ENCODE peak calls at places on chromosomes 13 and 19, in five cellular contexts. G is IMR-90, Z is AG09319, X is left lung, Y is endothelial cell. R is an unnamed sample.

GRCh38 chr13:91017669-91018053 is 329.8 kb upstream of the MIR17HG start:
- DNase-seq in G (no peak), Z (no peak), X (peak), Y (no peak), R (no peak)

GRCh38 chr13:21175656-21176194 is 627 bp downstream of the SKA3 start:
- DNase-seq in G (peak), Z (no peak), X (no peak), Y (no peak), R (no peak)

GRCh38 chr13:94188173-94188869 is 291.2 kb downstream of the DCT start:
- DNase-seq in G (no peak), Z (no peak), X (no peak), Y (no peak), R (no peak)

GRCh38 chr19:33047422-33047821 is 17.3 kb downstream of the RHPN2 start:
- DNase-seq in G (no peak), Z (no peak), X (peak), Y (no peak), R (no peak)

GRCh38 chr13:75489502-75490263 is 7.7 kb upstream of the TBC1D4 start:
- DNase-seq in G (peak), Z (peak), X (peak), Y (no peak), R (no peak)

GRCh38 chr13:22369840-22370239 is 699.0 kb downstream of the FGF9 start:
- DNase-seq in G (no peak), Z (no peak), X (no peak), Y (no peak), R (no peak)

GRCh38 chr13:90585392-90585791 is 762.1 kb upstream of the MIR17HG start:
- DNase-seq in G (no peak), Z (no peak), X (no peak), Y (no peak), R (no peak)

GRCh38 chr13:77860621-77861020 is 58.0 kb downstream of the EDNRB start:
- DNase-seq in G (peak), Z (peak), X (no peak), Y (no peak), R (no peak)

GRCh38 chr19:38617764-38618589 is at the start of gene MAP4K1:
- DNase-seq in G (no peak), Z (no peak), X (peak), Y (no peak), R (no peak)

GRCh38 chr19:27860309-27860934 is 1352.5 kb downstream of the UQCRFS1 start:
- DNase-seq in G (no peak), Z (no peak), X (no peak), Y (no peak), R (no peak)

GRCh38 chr19:10043286-10043927 is 30.1 kb downstream of the RDH8 start:
- DNase-seq in G (peak), Z (no peak), X (no peak), Y (no peak), R (no peak)

GRCh38 chr19:40411125-40411842 is 1.9 kb downstream of the PRX start:
- DNase-seq in G (no peak), Z (no peak), X (no peak), Y (no peak), R (no peak)

GRCh38 chr13:27954406-27954851 is 14.7 kb downstream of the CDX2 start:
- DNase-seq in G (no peak), Z (no peak), X (peak), Y (no peak), R (no peak)

GRCh38 chr19:58252102-58252685 is 23.5 kb downstream of the ZNF544 start:
- DNase-seq in G (no peak), Z (no peak), X (no peak), Y (no peak), R (no peak)

GRCh38 chr13:85651440-85651839 is 147.8 kb downstream of the SLITRK6 start:
- DNase-seq in G (peak), Z (no peak), X (peak), Y (no peak), R (no peak)

GRCh38 chr13:30577381-30577780 is 40.3 kb upstream of the USPL1 start:
- DNase-seq in G (peak), Z (peak), X (no peak), Y (no peak), R (peak)

GRCh38 chr19:11335449-11336146 is 3.9 kb downstream of the RAB3D start:
- DNase-seq in G (no peak), Z (no peak), X (no peak), Y (no peak), R (no peak)

GRCh38 chr19:2477141-2477710 is 1.3 kb downstream of the GADD45B start:
- DNase-seq in G (peak), Z (no peak), X (peak), Y (no peak), R (no peak)

GRCh38 chr19:48444933-48445194 is 919 bp upstream of the GRWD1 start:
- DNase-seq in G (no peak), Z (no peak), X (no peak), Y (no peak), R (no peak)

GRCh38 chr13:32225494-32225931 is 89.7 kb downstream of the ZAR1L start:
- DNase-seq in G (peak), Z (peak), X (no peak), Y (no peak), R (no peak)

GRCh38 chr19:5718032-5718578 is 1.8 kb downstream of the LONP1 start:
- DNase-seq in G (peak), Z (no peak), X (peak), Y (no peak), R (no peak)

GRCh38 chr19:11171144-11171543 is 15.6 kb upstream of the SPC24 start:
- DNase-seq in G (no peak), Z (no peak), X (no peak), Y (no peak), R (no peak)

GRCh38 chr13:74290324-74290773 is 156.1 kb upstream of the KLF12 start:
- DNase-seq in G (peak), Z (peak), X (no peak), Y (no peak), R (peak)

GRCh38 chr13:51237887-51238286 is 15.7 kb downstream of the FAM124A start:
- DNase-seq in G (no peak), Z (no peak), X (no peak), Y (no peak), R (no peak)

GRCh38 chr13:53775807-53776206 is 747.2 kb downstream of the OLFM4 start:
- DNase-seq in G (no peak), Z (no peak), X (no peak), Y (no peak), R (no peak)

GRCh38 chr13:36074659-36075058 is 56.5 kb downstream of the DCLK1 start:
- DNase-seq in G (no peak), Z (no peak), X (no peak), Y (no peak), R (no peak)

GRCh38 chr19:15721208-15721607 is 6.6 kb upstream of the OR10H2 start:
- DNase-seq in G (no peak), Z (no peak), X (no peak), Y (no peak), R (no peak)

GRCh38 chr13:109088528-109088927 is 459.1 kb downstream of the MYO16 start:
- DNase-seq in G (no peak), Z (no peak), X (peak), Y (no peak), R (no peak)

GRCh38 chr19:41753936-41754529 is 1.3 kb upstream of the CEACAM6 start:
- DNase-seq in G (peak), Z (no peak), X (no peak), Y (peak), R (no peak)

GRCh38 chr19:38425222-38425809 is 703 bp downstream of the RASGRP4 start:
- DNase-seq in G (no peak), Z (no peak), X (no peak), Y (no peak), R (no peak)

GRCh38 chr19:45569619-45570421 is 14.8 kb downstream of the OPA3 start:
- DNase-seq in G (no peak), Z (no peak), X (peak), Y (peak), R (no peak)

GRCh38 chr13:80533175-80533574 is 192.2 kb upstream of the SPRY2 start:
- DNase-seq in G (no peak), Z (no peak), X (no peak), Y (no peak), R (no peak)

GRCh38 chr13:24997367-24997967 is 98.5 kb upstream of the PABPC3 start:
- DNase-seq in G (peak), Z (no peak), X (no peak), Y (peak), R (no peak)

GRCh38 chr19:33395561-33396550 is 22.3 kb downstream of the CEBPG start:
- DNase-seq in G (peak), Z (no peak), X (peak), Y (no peak), R (no peak)

GRCh38 chr13:77384999-77385398 is 58.1 kb upstream of the MYCBP2 start:
- DNase-seq in G (no peak), Z (no peak), X (no peak), Y (no peak), R (no peak)

GRCh38 chr19:15251010-15251748 is 18.9 kb upstream of the EPHX3 start:
- DNase-seq in G (peak), Z (no peak), X (no peak), Y (no peak), R (no peak)

GRCh38 chr13:78875792-78876580 is 217.0 kb upstream of the OBI1 start:
- DNase-seq in G (no peak), Z (no peak), X (peak), Y (no peak), R (no peak)
- TF ChIP-seq CTCF in G (no peak), Z (no peak), X (no peak), Y (no peak), R (no peak)

GRCh38 chr13:44026194-44026593 is 146.5 kb downstream of the LACC1 start:
- DNase-seq in G (no peak), Z (no peak), X (no peak), Y (no peak), R (no peak)
- TF ChIP-seq CTCF in G (no peak), Z (no peak), X (no peak), Y (peak), R (no peak)

GRCh38 chr13:112065867-112066623 is 904 bp upstream of the SOX1 start:
- DNase-seq in G (no peak), Z (no peak), X (no peak), Y (no peak), R (no peak)
- TF ChIP-seq CTCF in G (no peak), Z (no peak), X (no peak), Y (no peak), R (no peak)

GRCh38 chr19:52949422-52949821 is 13.3 kb downstream of the ZNF816 start:
- DNase-seq in G (no peak), Z (no peak), X (no peak), Y (no peak), R (no peak)
- TF ChIP-seq CTCF in G (no peak), Z (no peak), X (no peak), Y (no peak), R (no peak)

DNA sequence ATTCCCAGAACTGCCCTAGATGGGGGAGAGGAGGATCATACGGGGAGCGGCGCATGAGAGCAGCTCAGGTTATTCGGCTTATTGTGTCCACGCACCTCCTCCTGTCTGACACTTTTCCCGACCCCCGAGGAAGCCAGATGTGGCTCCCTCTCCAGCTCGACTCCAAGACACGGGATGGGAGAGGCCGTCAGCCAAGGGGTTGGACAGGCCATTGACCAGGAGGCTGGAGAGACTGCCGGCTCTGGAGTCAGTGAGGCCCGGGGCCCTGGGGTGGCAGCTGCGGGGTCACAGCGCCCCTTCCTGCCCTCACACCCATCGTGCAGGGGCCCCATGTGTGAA is 2.9 kb downstream of the DMKN start:
- DNase-seq in G (no peak), Z (no peak), X (no peak), Y (no peak), R (no peak)
- TF ChIP-seq CTCF in G (no peak), Z (no peak), X (peak), Y (peak), R (no peak)

DNA sequence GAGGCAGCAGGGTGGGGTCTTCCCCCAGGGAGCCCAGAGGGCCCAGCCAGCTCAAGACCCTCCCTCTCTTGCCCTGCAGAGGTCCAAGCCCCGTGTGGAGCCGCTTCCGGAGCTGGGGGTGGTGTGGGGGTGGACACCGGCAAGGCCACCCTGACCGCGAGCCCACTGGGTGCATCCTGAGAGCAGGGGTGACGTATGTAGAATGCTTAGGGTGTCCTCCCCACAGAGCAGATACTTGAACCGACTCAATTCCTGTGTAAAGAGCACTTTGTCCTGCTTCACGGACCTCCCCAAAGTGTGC is 14.8 kb downstream of the UBXN6 start:
- DNase-seq in G (no peak), Z (no peak), X (no peak), Y (no peak), R (no peak)
- TF ChIP-seq CTCF in G (no peak), Z (no peak), X (no peak), Y (no peak), R (no peak)